ENCODE peak calls at places on chromosomes 13 and 19, in ten cellular contexts. C is upper lobe of left lung, D is heart right ventricle, U is cardiac muscle cell, Z is OCI-LY7, G is right lobe of liver, L is stomach, A is fibroblast of lung, S is IMR-90, M is lung. J is an unnamed sample.
A peak's percentile ranks its signal among the peaks of the same experiment; 100 is the strongest.

GRCh38 chr19:15282311-15282705 is 50.0 kb downstream of the BRD4 start:
- DNase-seq in C (no peak), D (no peak), U (no peak), Z (no peak), G (no peak), L (no peak), A (no peak), S (no peak), M (no peak), J (no peak)

GRCh38 chr19:7187605-7188339 is 106.4 kb downstream of the INSR start:
- DNase-seq in C (no peak), D (no peak), U (no peak), Z (no peak), G (no peak), L (no peak), A (no peak), S (no peak), M (no peak), J (no peak)

GRCh38 chr13:77429320-77430142 is 102.6 kb upstream of the MYCBP2 start:
- DNase-seq in C (no peak), D (no peak), U (no peak), Z (peak; percentile 82), G (no peak), L (no peak), A (peak; percentile 78), S (no peak), M (no peak), J (no peak)

GRCh38 chr13:99383946-99384345 is 76.7 kb upstream of the GPR183 start:
- DNase-seq in C (no peak), D (no peak), U (no peak), Z (no peak), G (no peak), L (no peak), A (no peak), S (no peak), M (no peak), J (no peak)

GRCh38 chr19:35124098-35125060 is 8.8 kb downstream of the FXYD3 start:
- DNase-seq in C (peak; percentile 92), D (peak; percentile 96), U (peak; percentile 94), Z (peak; percentile 89), G (peak; percentile 96), L (peak; percentile 96), A (peak; percentile 84), S (peak; percentile 86), M (peak; percentile 92), J (peak; percentile 76)

GRCh38 chr19:40229484-40229883 is 3.0 kb upstream of the CCNP start:
- DNase-seq in C (no peak), D (no peak), U (no peak), Z (no peak), G (no peak), L (no peak), A (peak; percentile 67), S (peak; percentile 59), M (no peak), J (no peak)

GRCh38 chr13:34334984-34335661 is 517.2 kb downstream of the RFC3 start:
- DNase-seq in C (no peak), D (no peak), U (no peak), Z (no peak), G (no peak), L (no peak), A (no peak), S (no peak), M (no peak), J (no peak)

GRCh38 chr13:51243832-51244231 is 21.6 kb downstream of the FAM124A start:
- DNase-seq in C (no peak), D (no peak), U (no peak), Z (no peak), G (no peak), L (no peak), A (no peak), S (no peak), M (no peak), J (no peak)

GRCh38 chr13:94550030-94550738 is 45.8 kb downstream of the TGDS start:
- DNase-seq in C (peak; percentile 37), D (no peak), U (peak; percentile 59), Z (no peak), G (no peak), L (peak; percentile 39), A (peak; percentile 64), S (peak; percentile 52), M (peak; percentile 58), J (no peak)

GRCh38 chr19:18444513-18444912 is 6.6 kb upstream of the ISYNA1 start:
- DNase-seq in C (no peak), D (no peak), U (no peak), Z (no peak), G (no peak), L (no peak), A (no peak), S (no peak), M (no peak), J (no peak)

GRCh38 chr13:32253911-32254399 is 61.2 kb downstream of the ZAR1L start:
- DNase-seq in C (no peak), D (no peak), U (no peak), Z (no peak), G (no peak), L (peak; percentile 52), A (no peak), S (no peak), M (no peak), J (no peak)

GRCh38 chr19:5407356-5407755 is 47.9 kb upstream of the ZNRF4 start:
- DNase-seq in C (no peak), D (no peak), U (peak; percentile 11), Z (peak; percentile 29), G (no peak), L (no peak), A (peak; percentile 12), S (peak; percentile 17), M (no peak), J (no peak)

DNA sequence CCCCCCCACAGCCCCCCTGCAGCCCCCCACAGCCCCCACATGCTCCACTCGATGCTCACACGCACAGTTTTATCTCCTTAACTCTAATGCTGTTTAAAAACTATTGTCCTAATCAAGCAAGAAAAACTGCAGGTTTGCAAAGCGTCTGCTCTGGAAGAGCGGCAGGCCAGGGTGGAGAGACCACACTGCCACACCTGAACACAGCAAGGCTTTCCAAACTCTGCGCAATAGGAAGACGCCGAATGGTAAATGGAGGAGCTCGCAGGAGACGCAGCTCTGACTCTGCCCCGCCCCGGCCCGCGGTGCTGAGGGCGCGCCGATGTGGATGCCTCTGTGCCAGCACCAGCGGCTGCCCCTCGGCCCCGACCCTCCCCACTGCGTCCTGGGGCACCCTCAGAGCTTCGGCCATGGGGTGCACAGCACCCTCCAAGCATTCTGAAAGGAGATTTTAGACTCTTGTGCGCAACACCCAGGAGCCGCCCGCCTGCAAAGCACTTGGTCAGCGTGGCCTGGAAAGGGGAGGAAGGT is 32.4 kb downstream of the RASA3 start:
- DNase-seq in C (peak; percentile 19), D (peak; percentile 11), U (peak; percentile 57), Z (peak; percentile 16), G (peak; percentile 31), L (no peak), A (peak; percentile 59), S (peak; percentile 44), M (no peak), J (no peak)
- H3K27ac ChIP-seq in C (peak overlapping the region; percentile 36), D (peak overlapping the region; percentile 32), U (peak overlapping the region; percentile 82), Z (no peak overlapping the region), G (no peak overlapping the region), L (peak overlapping the region; percentile 73), A (no peak overlapping the region), S (peak overlapping the region; percentile 22), M (no peak overlapping the region), J (no peak overlapping the region)

GRCh38 chr19:8490873-8491272 is 11.6 kb downstream of the PRAM1 start:
- DNase-seq in C (no peak), D (no peak), U (no peak), Z (no peak), G (no peak), L (no peak), A (no peak), S (no peak), M (no peak), J (no peak)

GRCh38 chr19:8490395-8490760 is 12.1 kb downstream of the PRAM1 start:
- DNase-seq in C (no peak), D (no peak), U (no peak), Z (no peak), G (no peak), L (no peak), A (no peak), S (no peak), M (no peak), J (no peak)

GRCh38 chr19:8489591-8490394 is 12.6 kb downstream of the PRAM1 start:
- DNase-seq in C (peak; percentile 73), D (no peak), U (no peak), Z (no peak), G (no peak), L (no peak), A (no peak), S (no peak), M (no peak), J (no peak)

GRCh38 chr19:8494158-8494557 is 8.3 kb downstream of the PRAM1 start:
- DNase-seq in C (peak; percentile 61), D (no peak), U (peak; percentile 17), Z (peak; percentile 45), G (no peak), L (no peak), A (no peak), S (no peak), M (no peak), J (no peak)

DNA sequence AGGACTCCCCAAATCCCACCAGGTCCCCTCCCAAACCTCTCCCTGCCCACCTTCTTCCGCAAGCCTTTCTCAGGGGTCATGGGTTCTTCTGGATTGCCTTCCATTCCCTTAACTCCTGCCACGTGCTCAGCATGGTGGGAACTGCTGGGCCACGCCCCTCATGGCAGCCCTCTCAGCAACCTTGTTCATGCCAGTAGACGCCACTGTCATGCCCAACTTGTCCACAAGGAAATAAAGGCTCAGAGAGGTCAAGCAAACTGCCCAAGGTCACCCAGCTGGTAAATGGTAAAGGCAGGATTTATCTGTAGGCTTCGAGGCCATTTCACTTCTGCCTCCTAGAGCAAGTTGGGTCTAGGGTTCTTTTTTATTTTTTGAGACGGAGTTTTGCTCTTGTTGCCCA is 10.9 kb downstream of the PRAM1 start:
- DNase-seq in C (no peak), D (no peak), U (no peak), Z (no peak), G (no peak), L (no peak), A (no peak), S (no peak), M (no peak), J (no peak)
- TF ChIP-seq CTCF in C (no peak), D (peak; percentile 16), U (no peak), Z (no peak), G (no peak), L (no peak), A (no peak), S (no peak), M (no peak), J (no peak)

GRCh38 chr19:58042709-58043340 is 9.0 kb downstream of the ZSCAN1 start:
- DNase-seq in C (no peak), D (no peak), U (no peak), Z (no peak), G (no peak), L (no peak), A (no peak), S (no peak), M (no peak), J (no peak)
- H3K9me3 ChIP-seq in C (peaks cover 62% of the 10 kb centered on the region), D (no peaks in the 10 kb centered on the region), U (no peaks in the 10 kb centered on the region), Z (no peaks in the 10 kb centered on the region), G (no peaks in the 10 kb centered on the region), L (peaks cover 99% of the 10 kb centered on the region), A (no peaks in the 10 kb centered on the region), S (peaks cover 74% of the 10 kb centered on the region), M (peaks cover 81% of the 10 kb centered on the region), J (peaks cover 72% of the 10 kb centered on the region)

DNA sequence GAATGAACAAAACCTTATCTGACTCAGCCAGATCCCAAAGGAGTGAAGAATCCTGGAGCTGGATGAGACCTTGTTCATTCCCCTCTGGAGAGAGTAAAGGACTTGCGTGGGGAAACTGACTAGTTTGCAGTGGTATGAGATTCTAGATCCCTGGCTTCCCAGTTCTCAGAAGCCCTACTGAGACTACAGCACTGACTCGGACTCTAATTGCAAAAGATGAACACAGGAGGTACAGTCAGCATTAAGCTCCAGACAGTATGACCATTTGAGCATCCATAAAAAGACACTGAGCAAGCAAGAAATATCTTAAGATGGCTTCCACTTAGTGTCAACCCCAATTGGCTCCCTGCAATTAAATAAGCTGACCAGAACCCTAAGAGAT is 6.8 kb downstream of the ZC3H4 start:
- DNase-seq in C (no peak), D (no peak), U (peak; percentile 45), Z (no peak), G (no peak), L (no peak), A (peak; percentile 58), S (peak; percentile 66), M (no peak), J (no peak)
- H3K27ac ChIP-seq in C (peak overlapping the region; percentile 100), D (peak overlapping the region; percentile 39), U (peak overlapping the region; percentile 64), Z (peak overlapping the region; percentile 93), G (peak overlapping the region; percentile 63), L (peak overlapping the region; percentile 100), A (peak overlapping the region; percentile 53), S (peak overlapping the region; percentile 43), M (peak overlapping the region; percentile 79), J (peak overlapping the region; percentile 66)

J was measured in CD4-positive, alpha-beta T cell.